ENCODE peak calls at places on chromosomes 6 and 20, in ten cellular contexts. W is H1; Y is transverse colon; H is PC-9; U is PC-3; J is aorta; I is CD8-positive, alpha-beta T cell; K is CD4-positive, alpha-beta memory T cell; X is endodermal cell; Q is left ventricle myocardium inferior. N is an unnamed sample. For H3K36me3, the result is how much of the 10 kb centered on the place peaks cover.

GRCh38 chr20:44028341-44028715 is 113.7 kb downstream of the TOX2 start:
- DNase-seq in H (no peak), Y (no peak), I (no peak), X (no peak), Q (no peak), U (no peak), K (no peak), W (no peak), J (no peak), N (no peak)

GRCh38 chr6:34460796-34461507 is 4.9 kb upstream of the PACSIN1 start:
- DNase-seq in Q (no peak), K (no peak), U (peak), J (no peak), X (peak), W (no peak), I (no peak), Y (no peak), H (no peak), N (no peak)

GRCh38 chr6:64792534-64792933 is 914.5 kb downstream of the EYS start:
- DNase-seq in H (no peak), I (no peak), Y (no peak), Q (no peak), K (no peak), X (no peak), U (no peak), W (no peak), J (no peak), N (no peak)

GRCh38 chr6:3908961-3909360 is 59.8 kb downstream of the FAM50B start:
- DNase-seq in U (no peak), K (no peak), J (no peak), Q (no peak), H (no peak), Y (no peak), X (no peak), I (no peak), W (no peak), N (no peak)

GRCh38 chr20:56487216-56487615 is 18.8 kb downstream of the RTF2 start:
- DNase-seq in H (no peak), J (no peak), I (no peak), U (no peak), Y (no peak), Q (no peak), K (no peak), X (no peak), W (no peak), N (no peak)

GRCh38 chr6:50927816-50928215 is 109.1 kb downstream of the TFAP2B start:
- DNase-seq in X (no peak), K (no peak), Q (no peak), H (no peak), Y (no peak), W (no peak), I (no peak), J (no peak), U (no peak), N (no peak)

GRCh38 chr20:58464838-58465237 is 50.4 kb downstream of the APCDD1L start:
- DNase-seq in U (no peak), J (no peak), H (no peak), X (peak), K (no peak), Y (no peak), W (peak), Q (no peak), I (no peak), N (no peak)

GRCh38 chr6:153208706-153209105 is 77.6 kb upstream of the RGS17 start:
- DNase-seq in I (no peak), H (no peak), U (no peak), X (no peak), Y (no peak), Q (peak), K (no peak), J (no peak), W (no peak), N (no peak)

GRCh38 chr6:133309579-133309978 is 68.4 kb downstream of the EYA4 start:
- DNase-seq in I (no peak), U (no peak), J (no peak), W (no peak), Q (no peak), Y (no peak), X (no peak), H (no peak), K (no peak), N (no peak)

GRCh38 chr6:6560909-6561308 is 27.6 kb upstream of the LY86 start:
- DNase-seq in Q (no peak), K (no peak), X (no peak), Y (no peak), U (peak), I (no peak), J (no peak), H (no peak), W (no peak), N (no peak)

GRCh38 chr20:34368547-34368946 is 5.5 kb downstream of the ITCH start:
- DNase-seq in H (no peak), W (no peak), J (no peak), X (peak), I (no peak), K (no peak), U (peak), Q (no peak), Y (no peak), N (no peak)

GRCh38 chr6:136922680-136922996 is 537 bp downstream of the SLC35D3 start:
- DNase-seq in W (peak), H (no peak), U (no peak), Y (no peak), Q (no peak), J (no peak), X (no peak), I (peak), K (no peak), N (no peak)

GRCh38 chr6:89501239-89501638 is 68.3 kb downstream of the ANKRD6 start:
- DNase-seq in I (no peak), U (no peak), X (peak), J (no peak), Y (no peak), H (no peak), K (no peak), W (no peak), Q (no peak), N (no peak)

GRCh38 chr6:72704979-72705378 is 83.1 kb downstream of the KCNQ5 start:
- DNase-seq in H (no peak), I (no peak), Y (no peak), U (peak), K (no peak), X (no peak), Q (no peak), W (no peak), J (no peak), N (no peak)

GRCh38 chr20:34100578-34100977 is 11.5 kb downstream of the EIF2S2 start:
- DNase-seq in Y (no peak), J (no peak), K (no peak), X (no peak), H (no peak), U (no peak), Q (no peak), I (no peak), W (no peak), N (no peak)

GRCh38 chr20:32455171-32455900 is 97.2 kb downstream of the ASXL1 start:
- DNase-seq in Q (peak), W (no peak), Y (no peak), I (no peak), J (peak), X (no peak), U (no peak), H (no peak), K (no peak), N (no peak)

GRCh38 chr6:41642090-41642959 is 4.1 kb downstream of the MDFI start:
- DNase-seq in U (no peak), J (peak), X (no peak), W (no peak), H (no peak), Q (no peak), K (no peak), I (no peak), Y (no peak), N (no peak)

GRCh38 chr20:63499333-63499969 is 568 bp upstream of the EEF1A2 start:
- DNase-seq in U (no peak), Y (no peak), I (peak), J (peak), H (no peak), K (no peak), X (peak), Q (no peak), W (peak), N (no peak)

GRCh38 chr6:25866011-25866410 is 8.0 kb downstream of the SLC17A3 start:
- DNase-seq in U (no peak), Y (no peak), Q (no peak), H (peak), W (no peak), X (no peak), I (peak), J (no peak), K (peak), N (peak)

GRCh38 chr20:59667131-59667530 is 62.8 kb downstream of the PHACTR3 start:
- DNase-seq in Y (no peak), K (no peak), X (no peak), I (no peak), Q (no peak), J (peak), W (no peak), U (no peak), H (no peak), N (no peak)

GRCh38 chr6:152086223-152086873 is 278.9 kb downstream of the ESR1 start:
- DNase-seq in I (no peak), U (no peak), Y (no peak), K (no peak), Q (no peak), X (no peak), H (no peak), J (no peak), W (no peak), N (no peak)

GRCh38 chr20:24332956-24333355 is 136.5 kb upstream of the SYNDIG1 start:
- DNase-seq in K (no peak), X (no peak), W (no peak), I (no peak), Y (no peak), J (no peak), H (no peak), Q (no peak), U (no peak), N (no peak)

GRCh38 chr6:3250278-3250677 is 8.5 kb upstream of the PSMG4 start:
- DNase-seq in U (no peak), H (no peak), K (no peak), W (no peak), Y (no peak), Q (no peak), X (no peak), I (no peak), J (no peak), N (no peak)

GRCh38 chr6:96499781-96500180 is 21.8 kb upstream of the UFL1 start:
- DNase-seq in Y (no peak), J (no peak), X (no peak), U (no peak), H (no peak), Q (no peak), W (no peak), K (peak), I (peak), N (peak)

GRCh38 chr20:62305149-62305764 is 2.5 kb downstream of the ADRM1 start:
- DNase-seq in H (peak), U (peak), K (no peak), Q (no peak), J (no peak), X (no peak), I (no peak), Y (no peak), W (no peak), N (no peak)

GRCh38 chr6:67630146-67630545 is 1004.9 kb upstream of the ADGRB3 start:
- DNase-seq in X (no peak), U (peak), W (no peak), K (no peak), I (no peak), Y (no peak), Q (no peak), H (no peak), J (no peak), N (no peak)

GRCh38 chr20:8183526-8183925 is 51.5 kb downstream of the PLCB1 start:
- DNase-seq in W (no peak), I (no peak), U (no peak), X (no peak), J (no peak), K (no peak), H (no peak), Y (no peak), Q (no peak), N (no peak)

GRCh38 chr6:44286285-44286565 is 16.0 kb downstream of the TMEM151B start:
- DNase-seq in Y (no peak), U (no peak), K (no peak), H (no peak), X (no peak), W (no peak), Q (no peak), J (no peak), I (no peak), N (no peak)

GRCh38 chr6:156379946-156380707 is 397.1 kb upstream of the ARID1B start:
- DNase-seq in I (no peak), X (no peak), H (no peak), Y (no peak), U (peak), K (no peak), W (no peak), J (no peak), Q (no peak), N (no peak)

GRCh38 chr6:138523347-138524210 is 24.3 kb upstream of the NHSL1 start:
- DNase-seq in K (no peak), J (no peak), Q (no peak), I (no peak), H (no peak), U (peak), X (no peak), W (no peak), Y (no peak), N (no peak)

GRCh38 chr20:25484911-25485511 is 77.5 kb downstream of the GINS1 start:
- DNase-seq in Y (no peak), H (peak), X (no peak), W (no peak), K (no peak), Q (no peak), U (peak), I (no peak), J (no peak), N (no peak)

GRCh38 chr20:25484224-25484846 is 76.9 kb downstream of the GINS1 start:
- DNase-seq in Q (no peak), H (no peak), K (no peak), W (no peak), X (no peak), I (no peak), Y (no peak), J (no peak), U (peak), N (no peak)

GRCh38 chr20:25481235-25481917 is 73.9 kb downstream of the GINS1 start:
- DNase-seq in Q (no peak), J (no peak), Y (no peak), X (no peak), U (no peak), H (no peak), I (no peak), K (no peak), W (no peak), N (no peak)

GRCh38 chr20:25481918-25482253 is 74.4 kb downstream of the GINS1 start:
- DNase-seq in Q (no peak), H (no peak), Y (no peak), X (no peak), J (no peak), I (no peak), U (no peak), K (no peak), W (no peak), N (no peak)

DNA sequence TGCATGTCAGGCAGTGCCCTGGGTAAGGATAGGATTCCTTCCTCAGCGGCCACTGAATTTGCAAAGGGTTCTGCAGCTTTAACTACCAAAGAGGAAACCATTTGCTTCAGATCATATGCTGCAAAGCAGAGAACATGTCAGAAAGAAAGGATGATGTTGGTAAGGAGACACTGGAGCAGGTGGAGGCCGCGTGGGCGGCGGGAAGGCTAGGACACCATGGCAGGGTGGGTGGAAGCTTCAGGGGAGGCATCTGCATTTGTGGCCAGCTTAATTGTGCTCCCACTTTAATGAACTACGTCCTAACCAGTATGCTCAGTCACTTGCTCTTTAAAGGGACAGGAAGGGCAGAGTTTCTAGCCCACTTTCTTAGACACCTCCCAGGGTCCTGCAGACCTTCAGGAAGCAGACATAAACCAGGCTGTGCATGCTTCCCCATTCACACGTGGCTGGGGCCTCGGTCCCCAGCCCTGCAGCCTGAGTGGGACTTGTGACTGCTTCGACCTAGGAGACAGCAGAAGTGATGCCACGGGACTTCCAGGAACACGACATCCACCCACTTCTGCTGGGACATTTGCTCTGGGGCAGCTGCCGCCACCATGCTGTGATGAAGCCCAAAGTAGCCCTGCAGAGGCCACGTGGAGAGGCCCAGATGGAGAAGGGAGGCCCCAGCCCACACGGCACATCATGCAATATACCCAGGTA is 76.1 kb downstream of the GINS1 start:
- DNase-seq in K (no peak), U (no peak), X (no peak), I (no peak), W (no peak), J (no peak), H (no peak), Y (no peak), Q (no peak), N (no peak)
- H3K36me3 ChIP-seq in K (under half), U (under half), X (half or more), I (under half), W (under half), J (under half), H (under half), Y (under half), Q (under half), N (under half)

DNA sequence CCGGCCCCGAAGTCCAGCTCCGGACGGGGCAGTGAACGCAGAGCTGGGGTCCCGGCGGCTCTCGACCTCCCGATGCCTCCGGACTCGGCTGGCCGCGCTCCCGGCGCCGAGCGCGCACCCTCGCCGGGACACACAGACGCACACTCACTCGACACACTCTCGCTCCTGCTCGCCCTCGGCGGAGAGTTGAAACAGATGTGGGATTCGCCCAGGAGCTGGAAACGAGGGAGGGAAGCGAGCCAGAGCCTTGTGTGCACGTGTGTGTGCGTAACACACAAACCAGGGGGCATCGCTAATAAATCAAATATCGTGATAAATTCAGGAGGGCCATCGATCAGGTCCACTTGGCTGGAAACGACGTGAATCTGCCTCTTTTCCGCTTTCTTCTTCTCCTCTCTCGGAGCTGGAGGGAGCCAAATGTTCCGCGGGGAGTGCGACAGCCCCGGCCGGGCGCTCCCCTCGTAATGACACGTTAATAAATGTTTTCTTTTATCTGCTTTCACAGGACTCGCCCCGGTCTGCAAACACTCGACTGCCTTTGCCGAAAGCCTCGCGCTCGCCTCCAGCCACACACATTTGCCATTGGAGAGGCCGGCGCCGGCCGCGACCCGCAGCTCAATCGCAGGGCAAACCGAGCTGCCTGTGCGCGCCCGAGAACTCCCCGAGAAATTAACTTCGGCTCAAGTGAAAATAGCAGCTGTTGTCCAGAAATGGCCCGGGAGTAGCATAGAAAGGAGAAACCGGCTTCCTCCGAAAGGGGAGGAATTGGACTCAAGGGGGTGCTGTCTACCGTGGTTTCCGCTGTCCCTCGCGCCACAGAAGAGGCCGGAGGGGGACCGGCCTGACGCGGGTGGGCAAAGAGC is 850 bp upstream of the SULF2 start:
- DNase-seq in U (peak), Y (peak), Q (peak), K (no peak), H (peak), J (peak), X (peak), I (no peak), W (peak), N (no peak)
- H3K27ac ChIP-seq in U (peak), Y (peak), Q (peak), K (no peak), H (peak), J (peak), X (peak), I (no peak), W (no peak), N (no peak)

DNA sequence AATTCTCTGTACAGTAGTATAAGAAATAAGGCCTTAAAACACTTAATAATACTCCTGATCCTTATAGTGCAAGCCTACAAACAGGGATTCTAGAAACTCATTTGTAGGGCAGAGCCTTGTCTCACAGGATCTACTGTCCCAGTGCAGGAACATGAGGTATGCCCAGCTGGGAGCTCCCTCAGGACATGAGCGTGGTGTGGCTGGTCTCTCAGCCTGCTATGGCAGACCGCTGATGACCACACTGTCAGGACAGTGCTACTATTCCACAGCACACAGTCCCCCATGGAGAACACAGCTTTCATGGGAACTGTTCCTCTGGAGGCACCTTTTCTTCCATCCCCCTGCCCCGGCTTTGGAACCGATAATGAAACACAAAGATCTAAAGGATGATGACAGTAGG is 53.0 kb downstream of the SERAC1 start:
- DNase-seq in U (no peak), K (no peak), H (no peak), Y (no peak), X (no peak), I (no peak), Q (no peak), W (no peak), J (no peak), N (no peak)
- H3K36me3 ChIP-seq in U (under half), K (under half), H (under half), Y (under half), X (half or more), I (under half), Q (half or more), W (under half), J (under half), N (under half)

GRCh38 chr20:1266167-1266973 is at the start of gene SNPH:
- DNase-seq in K (peak), J (peak), Y (peak), H (peak), U (peak), X (peak), W (peak), Q (peak), I (peak), N (peak)

GRCh38 chr20:1265226-1265915 is 723 bp upstream of the SNPH start:
- DNase-seq in K (no peak), H (no peak), U (no peak), X (no peak), W (no peak), I (no peak), J (no peak), Y (no peak), Q (no peak), N (no peak)

GRCh38 chr20:1265916-1266166 is 253 bp upstream of the SNPH start:
- DNase-seq in K (no peak), J (no peak), Y (no peak), W (no peak), X (no peak), H (no peak), Q (no peak), I (no peak), U (no peak), N (no peak)

GRCh38 chr20:1267809-1268374 is 1.8 kb downstream of the SNPH start:
- DNase-seq in I (no peak), Y (no peak), H (no peak), Q (no peak), X (no peak), U (no peak), K (no peak), W (no peak), J (no peak), N (no peak)

DNA sequence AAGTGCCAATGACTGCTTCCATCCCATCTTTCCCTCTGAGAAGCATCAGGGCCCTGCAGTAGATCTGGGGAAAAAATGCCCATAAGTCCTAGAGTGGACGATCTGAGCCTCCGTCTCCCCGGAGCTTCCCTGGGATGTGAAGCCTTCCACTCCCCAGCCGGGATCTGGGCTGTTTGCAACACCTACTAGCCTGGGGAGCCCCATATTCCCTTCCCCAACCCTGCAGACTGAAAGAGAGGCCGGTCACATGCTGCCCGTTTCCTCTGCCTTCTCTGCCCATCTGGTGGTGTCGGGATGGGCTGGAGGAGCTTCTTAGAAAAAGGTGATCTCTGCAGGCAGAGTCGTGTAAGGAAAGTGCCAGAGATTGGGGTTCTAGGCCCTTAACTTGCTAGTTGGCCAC is 1.1 kb downstream of the SNPH start:
- DNase-seq in X (peak), J (no peak), U (no peak), W (peak), K (no peak), H (no peak), I (no peak), Q (no peak), Y (no peak), N (no peak)
- H3K27ac ChIP-seq in X (no peak), J (no peak), U (no peak), W (no peak), K (peak), H (no peak), I (no peak), Q (no peak), Y (no peak), N (peak)

GRCh38 chr20:50892394-50892793 is 38.8 kb downstream of the ADNP start:
- DNase-seq in J (no peak), H (no peak), W (no peak), I (no peak), K (no peak), Y (no peak), U (no peak), Q (no peak), X (no peak), N (no peak)
- H3K36me3 ChIP-seq in J (under half), H (half or more), W (half or more), I (under half), K (half or more), Y (under half), U (half or more), Q (half or more), X (half or more), N (half or more)

N was measured in CD4-positive, CD25-positive, alpha-beta regulatory T cell.